ENCODE peak calls at places on chromosomes 2 and 18, in ten cellular contexts. P is OCI-LY7, C is body of pancreas, M is GM10248, U is fibroblast of mammary gland, D is heart left ventricle, F is fibroblast of lung, K is foreskin fibroblast, G is fibroblast of pulmonary artery, H is neural crest cell. Y is an unnamed sample.

GRCh38 chr2:220585241-220585640 is 957.8 kb downstream of the SLC4A3 start:
- DNase-seq in H (no peak), P (no peak), U (peak), G (no peak), F (no peak), M (no peak), K (no peak), C (no peak), D (no peak), Y (no peak)

GRCh38 chr2:202762546-202762945 is 109.0 kb downstream of the ICA1L start:
- DNase-seq in M (no peak), K (no peak), D (no peak), F (peak), C (no peak), G (no peak), P (no peak), U (no peak), H (no peak), Y (no peak)

GRCh38 chr2:25161055-25161781 is 7.2 kb downstream of the POMC start:
- DNase-seq in H (no peak), G (peak), U (peak), F (peak), C (peak), M (peak), P (no peak), D (peak), K (no peak), Y (peak)

GRCh38 chr2:120469486-120469885 is 123.5 kb downstream of the INHBB start:
- DNase-seq in P (no peak), U (peak), H (no peak), D (no peak), G (peak), C (peak), M (no peak), K (peak), F (peak), Y (no peak)

GRCh38 chr2:171512683-171513082 is 9.6 kb upstream of the CYBRD1 start:
- DNase-seq in K (no peak), H (no peak), F (no peak), D (no peak), G (no peak), P (no peak), U (no peak), C (no peak), M (no peak), Y (no peak)

GRCh38 chr2:130760754-130761751 is 5.7 kb downstream of the AMER3 start:
- DNase-seq in M (no peak), G (no peak), C (no peak), H (no peak), F (no peak), D (no peak), U (no peak), K (no peak), P (no peak), Y (no peak)

GRCh38 chr2:200625958-200626363 is 40.1 kb downstream of the AOX1 start:
- DNase-seq in H (no peak), K (peak), M (no peak), D (no peak), P (no peak), U (peak), F (peak), G (peak), C (no peak), Y (no peak)

GRCh38 chr2:198657520-198658121 is 800.1 kb downstream of the SATB2 start:
- DNase-seq in P (peak), M (no peak), G (peak), H (peak), C (no peak), U (peak), D (no peak), F (peak), K (no peak), Y (peak)

GRCh38 chr2:128442891-128443302 is 124.2 kb upstream of the HS6ST1 start:
- DNase-seq in K (no peak), F (no peak), H (no peak), U (no peak), M (no peak), D (no peak), P (no peak), G (peak), C (peak), Y (no peak)

GRCh38 chr18:34493566-34494358 is 216.3 kb upstream of the DTNA start:
- DNase-seq in K (no peak), M (peak), U (no peak), F (no peak), C (peak), G (peak), D (peak), P (no peak), H (peak), Y (peak)

GRCh38 chr2:171479154-171479814 is 43.0 kb upstream of the CYBRD1 start:
- DNase-seq in G (peak), P (no peak), U (no peak), C (no peak), D (no peak), H (no peak), M (peak), K (no peak), F (no peak), Y (peak)

GRCh38 chr2:241481687-241482086 is 26.7 kb downstream of the STK25 start:
- DNase-seq in F (no peak), D (no peak), G (no peak), P (no peak), K (no peak), H (no peak), C (no peak), U (no peak), M (no peak), Y (no peak)

GRCh38 chr18:23887493-23887892 is 127.1 kb upstream of the TTC39C start:
- DNase-seq in U (peak), G (peak), P (no peak), K (no peak), F (peak), H (no peak), D (no peak), C (no peak), M (no peak), Y (no peak)

GRCh38 chr18:48942554-48943261 is 8.1 kb downstream of the SMAD7 start:
- DNase-seq in P (no peak), G (peak), M (no peak), C (peak), F (peak), H (no peak), D (no peak), U (peak), K (peak), Y (no peak)

GRCh38 chr2:24886640-24887324 is 33.3 kb downstream of the ADCY3 start:
- DNase-seq in G (no peak), P (no peak), U (no peak), K (no peak), M (no peak), D (no peak), F (no peak), C (no peak), H (no peak), Y (no peak)

GRCh38 chr18:59921384-59921891 is 21.6 kb downstream of the PMAIP1 start:
- DNase-seq in G (no peak), C (no peak), K (no peak), H (no peak), P (no peak), F (no peak), M (no peak), D (no peak), U (peak), Y (no peak)

GRCh38 chr2:29367986-29368677 is 252.9 kb downstream of the CLIP4 start:
- DNase-seq in H (no peak), G (peak), U (no peak), C (peak), M (no peak), F (no peak), K (no peak), D (no peak), P (no peak), Y (no peak)

GRCh38 chr2:27667439-27667838 is 3.8 kb downstream of the SLC4A1AP start:
- DNase-seq in C (no peak), U (no peak), M (no peak), K (no peak), G (peak), F (no peak), P (no peak), H (no peak), D (no peak), Y (no peak)

GRCh38 chr2:207765541-207765940 is 4.2 kb downstream of the FZD5 start:
- DNase-seq in C (peak), G (no peak), P (no peak), U (no peak), M (no peak), D (no peak), F (no peak), H (no peak), K (no peak), Y (no peak)

GRCh38 chr2:185970148-185970852 is 231.7 kb downstream of the FSIP2 start:
- DNase-seq in P (no peak), C (no peak), F (peak), K (no peak), G (no peak), U (peak), M (no peak), H (no peak), D (no peak), Y (no peak)

GRCh38 chr2:31402388-31402787 is 12.2 kb downstream of the XDH start:
- DNase-seq in H (no peak), U (peak), F (no peak), P (no peak), G (no peak), D (no peak), C (no peak), M (no peak), K (peak), Y (no peak)

GRCh38 chr18:34835466-34835865 is 125.4 kb downstream of the DTNA start:
- DNase-seq in F (no peak), C (no peak), M (no peak), K (no peak), G (no peak), P (no peak), H (no peak), D (no peak), U (no peak), Y (no peak)

GRCh38 chr18:49149011-49149410 is 198.2 kb upstream of the SMAD7 start:
- DNase-seq in U (no peak), M (no peak), H (no peak), K (no peak), F (no peak), C (no peak), G (no peak), P (no peak), D (no peak), Y (no peak)

GRCh38 chr2:53877112-53877511 is 17.3 kb upstream of the GPR75 start:
- DNase-seq in C (no peak), P (no peak), U (no peak), H (no peak), M (no peak), F (no peak), K (no peak), D (no peak), G (no peak), Y (no peak)

GRCh38 chr2:119674711-119675500 is 4.1 kb upstream of the TMEM177 start:
- DNase-seq in D (no peak), C (no peak), P (no peak), F (no peak), G (no peak), U (no peak), H (no peak), K (no peak), M (no peak), Y (no peak)

GRCh38 chr2:120779781-120780283 is 44.2 kb downstream of the GLI2 start:
- DNase-seq in M (no peak), G (peak), F (peak), K (peak), C (no peak), U (peak), P (no peak), D (no peak), H (no peak), Y (no peak)

GRCh38 chr2:19050354-19050753 is 308.1 kb downstream of the OSR1 start:
- DNase-seq in F (no peak), U (no peak), C (no peak), P (no peak), D (no peak), K (no peak), M (no peak), H (no peak), G (no peak), Y (no peak)

GRCh38 chr18:49691177-49691608 is 122.1 kb downstream of the ACAA2 start:
- DNase-seq in M (no peak), U (peak), D (no peak), C (no peak), G (peak), H (no peak), K (peak), F (peak), P (no peak), Y (no peak)

GRCh38 chr2:112880081-112880531 is 30.9 kb upstream of the IL37 start:
- DNase-seq in P (peak), F (peak), G (peak), H (no peak), D (no peak), K (peak), M (no peak), U (peak), C (no peak), Y (no peak)

GRCh38 chr2:240507060-240507777 is 50.6 kb downstream of the ANKMY1 start:
- DNase-seq in H (no peak), P (no peak), G (no peak), M (no peak), D (no peak), F (no peak), C (peak), U (no peak), K (no peak), Y (no peak)

GRCh38 chr2:26238301-26238958 is 6.0 kb downstream of the HADHA start:
- DNase-seq in P (no peak), F (peak), H (no peak), D (no peak), U (peak), K (peak), M (no peak), G (peak), C (no peak), Y (no peak)

GRCh38 chr2:150679456-150680120 is 192.1 kb upstream of the RND3 start:
- DNase-seq in D (no peak), U (peak), G (peak), H (no peak), F (no peak), P (no peak), C (no peak), M (no peak), K (no peak), Y (no peak)

GRCh38 chr2:187890690-187891089 is 336.5 kb upstream of the TFPI start:
- DNase-seq in U (no peak), K (no peak), P (no peak), H (no peak), C (no peak), G (no peak), F (no peak), M (no peak), D (no peak), Y (no peak)

GRCh38 chr2:113888641-113889470 is 1.0 kb upstream of the ACTR3 start:
- DNase-seq in C (no peak), U (no peak), K (no peak), P (no peak), G (no peak), H (no peak), F (no peak), M (no peak), D (no peak), Y (no peak)

DNA sequence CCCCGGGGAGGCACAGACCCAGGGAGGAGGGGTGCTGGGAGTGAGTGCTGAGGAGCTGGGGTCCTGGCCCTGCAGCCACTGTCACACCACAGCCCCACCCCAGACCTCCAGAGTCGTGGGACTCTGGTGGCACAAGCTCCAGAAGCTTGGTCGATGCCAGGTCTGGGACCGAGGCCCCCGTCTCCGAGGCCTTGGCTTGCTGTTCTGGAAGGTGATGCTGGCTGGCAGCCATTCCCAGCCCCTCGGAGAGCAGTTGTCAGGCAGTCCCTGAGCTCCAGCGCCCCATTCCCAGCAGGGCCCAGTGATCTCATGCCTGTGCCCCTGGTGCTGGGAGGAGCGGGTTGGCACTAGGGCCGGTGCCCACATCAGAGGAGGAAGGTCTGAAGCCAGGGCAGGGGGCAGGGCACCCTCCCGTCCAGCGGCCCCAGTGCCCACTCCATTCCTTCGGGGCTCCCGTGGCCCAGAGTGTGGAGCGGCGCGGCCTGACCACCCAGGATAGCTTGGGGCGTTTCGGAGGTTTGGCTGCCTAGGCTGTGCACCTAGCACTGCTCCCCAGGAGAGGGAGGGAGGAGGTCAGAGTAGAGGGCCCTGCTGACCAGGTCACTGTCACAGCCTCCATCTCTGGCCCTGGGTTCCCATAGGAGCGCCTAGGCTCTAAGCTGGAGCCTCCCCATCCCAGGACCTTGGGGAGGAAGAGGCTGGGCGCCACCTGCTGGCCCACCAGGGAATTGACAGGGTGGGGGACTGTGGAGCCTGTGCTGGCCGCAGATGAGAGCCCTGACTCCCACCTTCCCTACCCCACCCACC is 16.8 kb upstream of the ALPI start:
- DNase-seq in F (peak), G (no peak), P (peak), U (peak), D (peak), M (no peak), K (no peak), H (no peak), C (peak), Y (no peak)
- TF ChIP-seq CTCF in F (peak), G (no peak), P (peak), U (peak), D (peak), M (peak), K (peak), H (peak), C (peak), Y (peak)

GRCh38 chr2:38723173-38723572 is 28.0 kb downstream of the SRSF7 start:
- DNase-seq in K (no peak), F (no peak), H (no peak), M (peak), C (peak), U (no peak), D (no peak), G (no peak), P (no peak), Y (peak)

GRCh38 chr2:38719706-38720105 is 31.5 kb downstream of the SRSF7 start:
- DNase-seq in C (no peak), F (no peak), K (no peak), M (no peak), D (no peak), P (no peak), H (no peak), G (no peak), U (no peak), Y (no peak)

GRCh38 chr2:38720613-38721241 is 30.4 kb downstream of the SRSF7 start:
- DNase-seq in K (peak), U (peak), G (peak), H (no peak), M (no peak), D (peak), F (peak), P (no peak), C (peak), Y (no peak)

DNA sequence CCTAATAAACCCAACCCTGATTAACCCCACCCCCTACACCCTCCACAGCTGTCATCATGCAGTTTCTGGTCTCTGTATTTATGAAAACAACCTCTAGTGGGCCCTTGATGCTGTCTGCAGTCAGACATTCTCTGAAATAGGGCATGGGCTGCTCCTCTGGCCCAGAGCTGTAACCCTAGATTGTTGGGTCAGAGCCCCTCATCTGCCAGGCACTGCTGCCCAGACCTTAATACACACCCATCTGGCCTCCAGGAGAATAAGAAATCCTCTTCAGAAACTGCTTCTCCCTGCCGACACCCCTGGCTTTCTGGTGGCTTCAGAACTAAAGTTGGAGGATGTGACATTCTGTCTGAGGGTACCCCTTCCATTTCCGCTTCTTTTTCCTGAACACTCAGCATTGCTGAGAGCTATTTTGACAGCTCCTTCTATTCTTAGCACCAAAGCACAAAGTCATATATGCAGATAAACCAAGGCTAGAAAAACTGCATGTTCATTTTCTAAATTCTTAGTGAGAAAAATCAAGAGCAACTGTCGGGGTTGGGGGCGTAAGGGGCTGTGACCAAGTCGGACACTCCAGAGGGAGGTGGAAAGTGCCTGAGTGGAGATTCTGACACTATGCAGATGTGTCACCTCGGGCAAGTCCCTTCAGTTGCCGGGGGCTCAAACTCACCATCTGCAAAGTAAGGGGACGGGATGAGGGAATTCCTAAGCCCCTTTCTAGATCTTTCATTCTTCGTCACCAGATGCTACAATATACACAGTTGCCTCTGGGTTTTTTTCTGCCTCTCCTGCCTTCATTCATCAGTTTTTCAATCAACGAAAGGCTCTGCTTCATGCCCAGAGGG is 28.7 kb downstream of the SRSF7 start:
- DNase-seq in H (no peak), D (no peak), G (no peak), C (no peak), F (no peak), U (no peak), P (peak), M (peak), K (no peak), Y (peak)
- TF ChIP-seq CTCF in H (no peak), D (no peak), G (no peak), C (no peak), F (no peak), U (no peak), P (peak), M (no peak), K (no peak), Y (peak)

DNA sequence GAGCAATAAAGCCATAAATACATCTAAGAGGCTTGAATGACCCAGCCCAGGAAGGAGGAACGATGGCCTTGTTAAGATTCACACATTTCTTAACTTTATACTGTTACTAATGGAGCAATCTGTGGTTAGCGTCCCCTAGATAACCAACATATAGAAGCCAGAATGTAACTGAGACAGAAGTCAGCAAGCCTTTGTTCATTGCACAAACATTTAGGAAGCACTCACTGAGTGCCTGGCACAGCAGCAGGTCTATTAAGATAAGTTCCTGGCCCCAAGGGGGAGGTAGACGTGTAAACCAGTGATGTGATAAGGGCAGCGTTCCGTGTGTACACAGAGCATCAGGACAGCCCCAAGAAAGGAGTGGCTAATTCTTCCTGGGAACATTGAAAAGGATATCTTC is 63.6 kb upstream of the ATL2 start:
- DNase-seq in F (no peak), U (no peak), M (no peak), G (peak), C (no peak), D (no peak), H (no peak), P (no peak), K (no peak), Y (no peak)
- TF ChIP-seq CTCF in F (no peak), U (no peak), M (no peak), G (no peak), C (no peak), D (no peak), H (no peak), P (no peak), K (no peak), Y (no peak)

DNA sequence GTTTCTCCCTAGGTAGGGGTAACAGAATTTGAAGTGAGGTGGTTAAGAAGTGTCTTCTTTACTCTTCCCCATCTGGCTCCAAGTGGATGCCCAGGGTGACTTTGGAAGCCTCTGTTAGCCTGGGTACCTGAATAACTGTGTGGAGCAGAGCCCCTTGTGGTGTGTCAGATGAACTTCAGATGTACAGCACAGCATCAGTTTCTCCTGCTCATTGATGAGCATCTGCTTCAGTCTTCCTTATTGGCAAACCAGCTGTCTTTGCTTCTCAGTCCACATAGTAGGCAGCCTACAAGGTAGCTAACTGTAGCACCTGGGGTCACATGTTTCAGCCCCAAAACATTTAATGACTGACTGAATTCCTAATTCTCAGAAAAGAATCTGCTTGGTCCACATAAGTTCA is 56.2 kb upstream of the ATP8B1 start:
- DNase-seq in P (peak), H (no peak), F (peak), G (peak), K (no peak), D (no peak), C (peak), M (peak), U (peak), Y (peak)
- TF ChIP-seq CTCF in P (peak), H (peak), F (peak), G (peak), K (peak), D (no peak), C (peak), M (peak), U (peak), Y (peak)

GRCh38 chr18:55861266-55861665 is 273.3 kb upstream of the TCF4 start:
- DNase-seq in G (peak), P (no peak), U (peak), D (no peak), H (no peak), M (no peak), F (peak), C (no peak), K (peak), Y (no peak)
- TF ChIP-seq CTCF in G (peak), P (peak), U (peak), D (peak), H (peak), M (peak), F (peak), C (peak), K (peak), Y (no peak)